ENCODE peak calls at places on chromosomes 6 and 20, in five cellular contexts. K is NCI-H1092 treated with DMSO at 0.1 percent for 48 hours, V is HTR-8/SVneo, R is mesothelial cell of epicardium, Z is HFF-Myc. T is an unnamed sample.

GRCh38 chr20:63553933-63554290 is at the start of gene FNDC11:
- DNase-seq in R (no peak), V (no peak), Z (no peak), K (no peak), T (peak; percentile 45)

GRCh38 chr6:139126255-139126654 is 8.6 kb upstream of the HECA start:
- DNase-seq in V (no peak), R (no peak), K (no peak), Z (peak; percentile 72), T (no peak)

GRCh38 chr20:59518881-59519706 is 85.2 kb upstream of the PHACTR3 start:
- DNase-seq in V (peak; percentile 96), Z (peak; percentile 12), R (no peak), K (peak; percentile 45), T (peak; percentile 72)

GRCh38 chr20:31710423-31711250 is 12.0 kb downstream of the BCL2L1 start:
- DNase-seq in R (no peak), K (no peak), V (no peak), Z (no peak), T (no peak)

GRCh38 chr20:63696311-63696627 is 183 bp upstream of the TNFRSF6B start:
- DNase-seq in Z (no peak), K (no peak), R (no peak), V (no peak), T (peak; percentile 53)

GRCh38 chr20:24653306-24653705 is 183.9 kb downstream of the SYNDIG1 start:
- DNase-seq in Z (no peak), R (no peak), K (no peak), V (no peak), T (no peak)

GRCh38 chr6:99905209-99906106 is 88.6 kb downstream of the MCHR2 start:
- DNase-seq in R (no peak), K (peak; percentile 47), Z (peak; percentile 61), V (peak; percentile 51), T (peak; percentile 47)

GRCh38 chr20:44983095-44983674 is 16.9 kb downstream of the STK4 start:
- DNase-seq in Z (no peak), R (no peak), K (no peak), V (no peak), T (no peak)

GRCh38 chr20:9807176-9807575 is 31.7 kb downstream of the PAK5 start:
- DNase-seq in R (no peak), Z (no peak), V (no peak), K (no peak), T (no peak)

GRCh38 chr20:61460261-61461047 is 208.4 kb downstream of the CDH4 start:
- DNase-seq in Z (no peak), V (no peak), K (no peak), R (no peak), T (no peak)

GRCh38 chr6:63881791-63882190 is 246.2 kb downstream of the PHF3 start:
- DNase-seq in Z (no peak), V (no peak), K (no peak), R (no peak), T (no peak)

T was measured in lung microvascular endothelial cell.